ENCODE peak calls at places on chromosomes 5 and 9, in seven cellular contexts. I is lower lobe of right lung; A is CD4-positive, CD25-positive, alpha-beta regulatory T cell; B is endothelial cell of umbilical vein; Z is PC-9; W is breast epithelium; K is A673. L is an unnamed sample. For H3K4me1, the result is how much of the 10 kb centered on the place peaks cover.

GRCh38 chr9:69580582-69580945 is 91.6 kb downstream of the APBA1 start:
- DNase-seq in A (no peak), Z (no peak), K (no peak), I (no peak), B (no peak), W (no peak), L (no peak)

GRCh38 chr5:58582004-58582403 is 871 bp upstream of the RAB3C start:
- DNase-seq in K (peak), B (no peak), Z (no peak), A (no peak), W (no peak), I (peak), L (no peak)

GRCh38 chr9:119412399-119412798 is 43.2 kb upstream of the BRINP1 start:
- DNase-seq in I (no peak), W (peak), Z (peak), A (no peak), B (no peak), K (no peak), L (no peak)

GRCh38 chr9:106892632-106893031 is 29.7 kb downstream of the ZNF462 start:
- DNase-seq in B (peak), Z (peak), A (no peak), W (peak), K (peak), I (peak), L (peak)

GRCh38 chr9:10690546-10690945 is 77.7 kb upstream of the PTPRD start:
- DNase-seq in B (no peak), Z (no peak), W (no peak), I (no peak), K (no peak), A (no peak), L (no peak)

GRCh38 chr5:133912951-133913350 is 55.5 kb downstream of the C5orf15 start:
- DNase-seq in B (no peak), I (no peak), W (no peak), A (no peak), K (no peak), Z (no peak), L (no peak)

GRCh38 chr9:13718086-13718485 is 438.6 kb upstream of the MPDZ start:
- DNase-seq in W (no peak), K (no peak), A (no peak), B (no peak), I (no peak), Z (peak), L (no peak)

GRCh38 chr5:143968071-143968878 is 156.3 kb downstream of the HMHB1 start:
- DNase-seq in Z (peak), K (peak), A (peak), B (peak), I (no peak), W (no peak), L (no peak)

GRCh38 chr5:53877243-53877642 is 316.8 kb downstream of the NDUFS4 start:
- DNase-seq in K (no peak), Z (no peak), A (no peak), W (no peak), I (no peak), B (no peak), L (no peak)

GRCh38 chr5:175216991-175217390 is 227.0 kb downstream of the DRD1 start:
- DNase-seq in B (no peak), I (no peak), A (no peak), K (no peak), W (peak), Z (peak), L (no peak)

GRCh38 chr9:20621553-20622329 is 558 bp downstream of the MLLT3 start:
- DNase-seq in I (peak), W (peak), A (peak), B (peak), K (peak), Z (peak), L (peak)

GRCh38 chr5:122704247-122705036 is 70.4 kb upstream of the SNX2 start:
- DNase-seq in A (peak), I (no peak), B (peak), K (peak), Z (no peak), W (no peak), L (no peak)

GRCh38 chr9:68585034-68585761 is 44.5 kb upstream of the TMEM252 start:
- DNase-seq in K (no peak), W (no peak), A (no peak), Z (no peak), B (no peak), I (no peak), L (no peak)

GRCh38 chr5:14440598-14441401 is 140.8 kb upstream of the OTULINL start:
- DNase-seq in K (peak), I (no peak), B (peak), A (no peak), Z (no peak), W (peak), L (no peak)

GRCh38 chr5:96434201-96434645 is 1.2 kb upstream of the PCSK1 start:
- DNase-seq in K (peak), A (peak), I (peak), B (peak), W (peak), Z (no peak), L (no peak)

GRCh38 chr5:149240354-149240998 is 31.2 kb upstream of the AFAP1L1 start:
- DNase-seq in A (peak), W (no peak), K (no peak), B (no peak), I (peak), Z (no peak), L (no peak)

GRCh38 chr5:33231214-33231710 is 209.5 kb upstream of the TARS1 start:
- DNase-seq in K (no peak), W (no peak), I (no peak), B (no peak), Z (no peak), A (no peak), L (no peak)

GRCh38 chr5:6435356-6435755 is 13.3 kb upstream of the UBE2QL1 start:
- DNase-seq in W (no peak), B (peak), I (no peak), Z (no peak), A (peak), K (no peak), L (no peak)

GRCh38 chr9:100408541-100409175 is 18.3 kb upstream of the MSANTD3 start:
- DNase-seq in B (no peak), K (peak), I (no peak), A (no peak), W (no peak), Z (no peak), L (no peak)

GRCh38 chr9:34555002-34555348 is 32.2 kb upstream of the ENHO start:
- DNase-seq in A (no peak), Z (no peak), B (no peak), K (no peak), W (no peak), I (no peak), L (peak)

DNA sequence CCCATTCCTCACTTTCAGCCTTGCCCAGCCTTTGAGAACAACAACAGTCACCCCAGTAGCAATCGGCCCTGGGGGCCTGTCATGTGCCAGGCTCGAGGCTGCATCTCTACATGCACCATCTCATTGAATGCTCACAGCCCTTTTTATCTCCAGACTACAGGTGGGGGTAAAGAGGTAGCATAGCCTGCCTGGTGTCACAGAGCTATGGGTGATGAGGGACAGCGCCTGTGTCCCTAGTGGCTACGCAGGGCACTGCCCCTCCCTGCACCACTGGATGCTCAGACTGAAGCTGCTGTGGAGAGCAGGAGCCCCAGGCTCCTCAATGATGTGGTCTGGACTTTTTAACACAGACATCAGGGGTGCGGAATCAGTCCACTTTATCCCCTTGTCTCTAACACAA is 2.8 kb downstream of the CAMK2A start:
- DNase-seq in W (no peak), Z (peak), I (no peak), A (peak), K (no peak), B (no peak), L (peak)
- H3K4me3 ChIP-seq in W (no peak), Z (no peak), I (no peak), A (no peak), K (no peak), B (no peak), L (no peak)

GRCh38 chr9:131410051-131410491 is 16.2 kb downstream of the PRRC2B start:
- DNase-seq in W (no peak), K (no peak), I (no peak), B (no peak), A (peak), Z (no peak), L (no peak)
- H3K4me1 ChIP-seq in W (under half), K (under half), I (half or more), B (under half), A (half or more), Z (under half), L (half or more)

GRCh38 chr5:170313344-170313743 is 15.8 kb upstream of the LCP2 start:
- DNase-seq in B (no peak), W (no peak), I (no peak), K (no peak), A (peak), Z (no peak), L (no peak)
- H3K4me3 ChIP-seq in B (no peak), W (no peak), I (no peak), K (no peak), A (peak), Z (no peak), L (no peak)

GRCh38 chr9:137221095-137221374 is 1.0 kb downstream of the RNF208 start:
- DNase-seq in W (no peak), A (no peak), Z (no peak), I (no peak), K (no peak), B (no peak), L (no peak)
- H3K4me1 ChIP-seq in W (under half), A (under half), Z (under half), I (under half), K (under half), B (under half), L (under half)

GRCh38 chr5:43000198-43000840 is 39.8 kb downstream of the ANXA2R start:
- DNase-seq in W (no peak), K (no peak), I (no peak), Z (peak), B (no peak), A (no peak), L (no peak)
- H3K4me3 ChIP-seq in W (peak), K (peak), I (peak), Z (peak), B (peak), A (no peak), L (no peak)

GRCh38 chr9:129235041-129235930 is 57.2 kb upstream of the IER5L start:
- DNase-seq in W (no peak), Z (no peak), I (peak), A (no peak), K (no peak), B (no peak), L (peak)

GRCh38 chr9:129236441-129237145 is 58.5 kb upstream of the IER5L start:
- DNase-seq in B (no peak), K (no peak), Z (no peak), A (peak), I (peak), W (no peak), L (peak)

GRCh38 chr9:129235931-129236331 is 57.9 kb upstream of the IER5L start:
- DNase-seq in A (peak), B (no peak), I (peak), Z (no peak), W (no peak), K (no peak), L (peak)

GRCh38 chr9:129237804-129238203 is 59.7 kb upstream of the IER5L start:
- DNase-seq in B (no peak), W (no peak), Z (no peak), I (no peak), A (no peak), K (no peak), L (no peak)

GRCh38 chr9:129237195-129237611 is 59.1 kb upstream of the IER5L start:
- DNase-seq in I (peak), Z (no peak), B (peak), W (no peak), A (peak), K (peak), L (peak)
- H3K4me1 ChIP-seq in I (under half), Z (under half), B (under half), W (under half), A (under half), K (under half), L (under half)

DNA sequence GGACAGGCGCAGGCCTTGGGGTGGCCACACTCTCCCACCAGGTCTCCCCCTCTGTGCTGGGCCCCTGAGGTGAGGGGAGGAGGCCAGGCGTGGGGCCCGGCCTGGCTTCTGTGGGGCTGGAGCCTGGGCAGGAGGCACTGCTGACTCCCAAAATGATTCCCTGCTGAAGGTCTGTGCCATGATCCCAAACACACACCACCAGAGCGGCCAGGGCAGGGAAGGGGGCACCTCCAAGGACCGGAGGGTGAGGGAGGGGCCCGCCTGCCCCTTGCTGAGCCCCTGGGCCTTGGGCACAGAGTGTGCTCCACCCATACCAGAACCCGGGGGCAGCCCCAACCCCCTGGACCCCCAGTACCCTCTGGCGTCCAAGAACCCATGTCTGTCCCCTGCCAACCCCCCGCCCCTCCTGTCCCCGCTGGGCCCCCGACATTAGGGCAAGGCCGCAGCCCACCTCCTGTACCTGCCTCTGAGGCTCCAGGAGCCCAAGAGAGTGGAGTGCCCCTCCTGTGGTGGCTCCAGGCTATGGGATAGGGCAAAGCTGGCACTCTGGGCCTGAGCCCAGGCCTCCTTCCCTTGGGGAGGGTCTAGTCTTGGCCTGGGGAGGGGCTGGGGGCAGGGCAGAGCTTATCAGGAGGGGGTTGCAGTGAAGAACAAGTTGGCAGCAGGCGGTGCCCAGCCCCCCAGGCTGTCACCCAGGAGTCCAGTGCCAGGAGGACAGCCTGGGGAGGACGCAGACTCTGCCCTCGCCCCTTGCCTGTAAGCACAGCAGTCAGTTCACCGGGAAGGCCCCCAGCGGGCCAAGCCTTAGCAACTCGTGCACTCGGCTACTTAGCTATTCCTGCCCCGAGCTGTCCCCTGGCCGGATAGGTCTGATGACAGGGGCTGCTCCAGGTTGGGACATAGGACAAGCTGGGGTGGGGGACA is 2.6 kb upstream of the EGFL7 start:
- DNase-seq in W (no peak), A (no peak), B (peak), I (no peak), Z (no peak), K (no peak), L (no peak)
- H3K4me3 ChIP-seq in W (peak), A (no peak), B (peak), I (peak), Z (no peak), K (no peak), L (peak)

DNA sequence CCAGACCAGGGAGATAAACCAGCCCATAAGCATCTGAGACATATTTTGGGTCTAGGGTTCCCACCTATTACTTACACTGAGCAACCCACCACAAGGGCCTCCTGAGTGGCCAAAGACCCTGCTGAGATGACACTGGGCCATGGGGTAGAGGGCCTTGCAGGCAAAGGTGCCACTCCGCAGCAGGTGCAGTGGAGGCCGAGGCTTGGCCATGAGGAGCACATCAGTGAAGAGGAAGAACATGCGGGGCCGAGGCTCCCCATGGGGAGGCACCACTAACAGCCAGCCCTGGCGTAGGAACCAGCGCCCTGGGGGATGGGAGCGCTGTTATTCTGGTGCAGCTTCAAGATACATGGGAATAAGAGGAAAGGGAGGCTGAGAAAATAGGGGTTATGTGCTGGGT is 2.6 kb downstream of the ARHGEF39 start:
- DNase-seq in I (no peak), Z (no peak), B (no peak), W (no peak), K (no peak), A (no peak), L (no peak)
- H3K4me1 ChIP-seq in I (under half), Z (under half), B (under half), W (under half), K (under half), A (half or more), L (under half)

GRCh38 chr9:88990721-88991065 is 575 bp upstream of the S1PR3 start:
- DNase-seq in I (no peak), A (no peak), Z (no peak), K (no peak), B (peak), W (no peak), L (no peak)
- H3K4me3 ChIP-seq in I (peak), A (no peak), Z (peak), K (peak), B (peak), W (peak), L (peak)

L was measured in Peyer's patch.